ENCODE peak calls at places on chromosome 12, in five cellular contexts. V is BE2C, T is HFF-Myc, G is tibial nerve, N is skeletal muscle cell. U is an unnamed sample.

GRCh38 chr12:113786107-113786506 is 180.0 kb downstream of the RBM19 start:
- DNase-seq in V (no peak), T (no peak), G (no peak), N (no peak), U (no peak)

GRCh38 chr12:40692617-40693502 is 621 bp downstream of the CNTN1 start:
- DNase-seq in V (peak), T (no peak), G (peak), N (no peak), U (no peak)

GRCh38 chr12:56596815-56597214 is 33.3 kb downstream of the BAZ2A start:
- DNase-seq in V (no peak), T (no peak), G (no peak), N (no peak), U (no peak)

GRCh38 chr12:124458992-124459851 is 108.2 kb downstream of the NCOR2 start:
- DNase-seq in V (no peak), T (no peak), G (no peak), N (no peak), U (no peak)

GRCh38 chr12:113071063-113071426 is 14.5 kb downstream of the DTX1 start:
- DNase-seq in V (no peak), T (no peak), G (no peak), N (no peak), U (no peak)

GRCh38 chr12:50483488-50483887 is 21.3 kb upstream of the DIP2B start:
- DNase-seq in V (no peak), T (no peak), G (no peak), N (no peak), U (no peak)

GRCh38 chr12:47527816-47528215 is 178.0 kb downstream of the RPAP3 start:
- DNase-seq in V (no peak), T (no peak), G (no peak), N (no peak), U (no peak)

GRCh38 chr12:50200507-50201273 is 33.5 kb upstream of the CERS5 start:
- DNase-seq in V (no peak), T (no peak), G (no peak), N (peak), U (no peak)

GRCh38 chr12:127785535-127785934 is 481.4 kb upstream of the TMEM132C start:
- DNase-seq in V (no peak), T (peak), G (no peak), N (no peak), U (no peak)

GRCh38 chr12:92369643-92370042 is 224.0 kb upstream of the BTG1 start:
- DNase-seq in V (no peak), T (peak), G (no peak), N (no peak), U (no peak)

GRCh38 chr12:122182887-122183587 is at the start of gene LRRC43:
- DNase-seq in V (peak), T (no peak), G (no peak), N (no peak), U (no peak)

GRCh38 chr12:104344682-104345081 is 41.1 kb downstream of the EID3 start:
- DNase-seq in V (no peak), T (no peak), G (no peak), N (no peak), U (no peak)

GRCh38 chr12:108120863-108121165 is 8.3 kb upstream of the WSCD2 start:
- DNase-seq in V (no peak), T (no peak), G (no peak), N (no peak), U (no peak)

DNA sequence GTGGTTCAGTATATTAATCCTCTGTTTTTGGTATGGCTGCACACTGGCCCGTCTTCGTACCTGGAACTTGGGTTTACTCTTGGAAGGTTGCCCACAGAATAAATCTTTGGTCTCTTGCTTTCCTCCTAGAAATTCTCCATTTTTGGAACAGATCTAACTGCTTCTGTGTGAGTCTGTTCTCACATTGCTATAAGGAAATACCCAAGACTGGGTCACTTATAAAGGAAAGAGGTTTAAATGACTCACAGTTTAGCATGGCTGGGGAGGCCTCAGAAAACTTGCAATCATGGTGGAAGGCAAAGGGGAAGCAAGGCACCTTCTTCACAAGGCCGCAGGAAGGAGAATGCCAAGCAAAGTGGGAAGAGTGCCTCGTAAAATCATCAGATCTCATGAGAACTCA is 407.8 kb upstream of the PDE3A start:
- DNase-seq in V (no peak), T (no peak), G (no peak), N (no peak), U (no peak)
- H3K4me3 ChIP-seq in V (no peak), T (no peak), G (no peak), N (no peak), U (no peak)

GRCh38 chr12:52790427-52791270 is 5.3 kb downstream of the KRT3 start:
- DNase-seq in V (no peak), T (no peak), G (no peak), N (no peak), U (no peak)
- H3K4me3 ChIP-seq in V (no peak), T (no peak), G (no peak), N (no peak), U (no peak)

DNA sequence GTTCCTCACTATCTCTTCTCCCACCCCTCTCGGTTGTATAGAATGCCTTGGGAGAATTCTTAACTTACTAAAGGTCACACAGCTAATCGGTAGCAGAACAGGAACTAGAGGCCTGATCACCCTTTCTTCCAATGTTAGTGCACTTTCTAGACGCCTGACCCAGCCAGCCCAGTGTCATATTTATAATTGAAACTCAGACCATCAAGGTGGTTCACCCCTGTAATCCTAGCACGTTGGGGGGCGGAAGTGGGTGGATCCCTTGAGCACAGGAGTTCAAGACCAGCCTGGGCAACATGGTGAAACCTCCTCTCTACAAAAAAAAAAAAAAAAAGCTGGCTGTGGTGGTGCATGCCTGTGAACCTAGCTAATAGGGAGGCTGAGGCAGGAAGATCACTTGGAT is 1.8 kb downstream of the TIGAR start:
- DNase-seq in V (no peak), T (no peak), G (no peak), N (no peak), U (no peak)
- H3K4me3 ChIP-seq in V (no peak), T (peak), G (no peak), N (no peak), U (no peak)

GRCh38 chr12:131766382-131767107 is 55.7 kb downstream of the SFSWAP start:
- DNase-seq in V (no peak), T (no peak), G (no peak), N (no peak), U (no peak)

GRCh38 chr12:131770120-131770519 is 58.1 kb upstream of the MMP17 start:
- DNase-seq in V (no peak), T (no peak), G (no peak), N (no peak), U (no peak)

GRCh38 chr12:131764738-131765137 is 53.8 kb downstream of the SFSWAP start:
- DNase-seq in V (no peak), T (no peak), G (no peak), N (no peak), U (no peak)

GRCh38 chr12:131761638-131762037 is 50.7 kb downstream of the SFSWAP start:
- DNase-seq in V (no peak), T (no peak), G (no peak), N (no peak), U (no peak)

GRCh38 chr12:131765961-131766360 is 55.1 kb downstream of the SFSWAP start:
- DNase-seq in V (no peak), T (no peak), G (no peak), N (no peak), U (no peak)
- H3K4me3 ChIP-seq in V (no peak), T (no peak), G (no peak), N (no peak), U (no peak)